ENCODE peak calls at places on chromosomes 16 and 17, in seven cellular contexts. S is activated CD4-positive, alpha-beta T cell treated with anti-CD3 and anti-CD28 coated beads, Interleukin-2, amount 50 U/mL, for 1 hour; I is WERI-Rb-1; J is K562; L is thoracic aorta; Y is endothelial cell; U is CD8-positive, alpha-beta T cell. E is an unnamed sample.

GRCh38 chr17:49850772-49851386 is 3.0 kb upstream of the TAC4 start:
- DNase-seq in S (no peak), I (no peak), J (no peak), L (no peak), Y (peak; percentile 37), U (peak; percentile 55), E (no peak)

GRCh38 chr16:88700636-88701482 is 5.3 kb downstream of the RNF166 start:
- DNase-seq in S (peak; percentile 95), I (no peak), J (peak; percentile 77), L (peak; percentile 67), Y (peak; percentile 76), U (peak; percentile 98), E (peak; percentile 91)

GRCh38 chr16:77993586-77993985 is 28.8 kb upstream of the CLEC3A start:
- DNase-seq in S (no peak), I (peak; percentile 41), J (no peak), L (no peak), Y (no peak), U (no peak), E (no peak)

GRCh38 chr16:50126183-50126582 is 26.9 kb upstream of the TENT4B start:
- DNase-seq in S (no peak), I (no peak), J (no peak), L (no peak), Y (no peak), U (no peak), E (no peak)

GRCh38 chr16:19781196-19781595 is 63.1 kb downstream of the IQCK start:
- DNase-seq in S (no peak), I (no peak), J (no peak), L (no peak), Y (no peak), U (no peak), E (no peak)

GRCh38 chr17:72681844-72682243 is 410.6 kb downstream of the SLC39A11 start:
- DNase-seq in S (no peak), I (no peak), J (no peak), L (no peak), Y (no peak), U (no peak), E (no peak)

GRCh38 chr16:28905800-28906372 is 19.2 kb downstream of the RABEP2 start:
- DNase-seq in S (no peak), I (no peak), J (no peak), L (no peak), Y (no peak), U (no peak), E (no peak)

GRCh38 chr17:68821860-68822693 is 133.1 kb downstream of the ABCA8 start:
- DNase-seq in S (no peak), I (peak; percentile 62), J (no peak), L (no peak), Y (no peak), U (no peak), E (no peak)

GRCh38 chr16:6558133-6558532 is 774.5 kb upstream of the RBFOX1 start:
- DNase-seq in S (no peak), I (no peak), J (no peak), L (no peak), Y (no peak), U (no peak), E (no peak)

GRCh38 chr17:81251091-81251942 is 12.2 kb downstream of the NDUFAF8 start:
- DNase-seq in S (no peak), I (peak; percentile 55), J (no peak), L (no peak), Y (no peak), U (no peak), E (peak; percentile 33)

GRCh38 chr17:29682054-29682453 is 59.3 kb upstream of the CORO6 start:
- DNase-seq in S (no peak), I (no peak), J (no peak), L (no peak), Y (no peak), U (no peak), E (no peak)

GRCh38 chr17:64424318-64424717 is 24.6 kb upstream of the MILR1 start:
- DNase-seq in S (no peak), I (no peak), J (no peak), L (no peak), Y (no peak), U (no peak), E (no peak)

GRCh38 chr16:56891685-56892084 is 26.7 kb downstream of the SLC12A3 start:
- DNase-seq in S (no peak), I (no peak), J (no peak), L (no peak), Y (no peak), U (no peak), E (no peak)

GRCh38 chr17:83142619-83143018 is 63.2 kb downstream of the METRNL start:
- DNase-seq in S (no peak), I (no peak), J (no peak), L (no peak), Y (no peak), U (no peak), E (no peak)

GRCh38 chr16:17431012-17431411 is 39.7 kb downstream of the XYLT1 start:
- DNase-seq in S (no peak), I (no peak), J (no peak), L (no peak), Y (no peak), U (no peak), E (no peak)

GRCh38 chr16:8096211-8096610 is 494.1 kb downstream of the TMEM114 start:
- DNase-seq in S (no peak), I (peak; percentile 38), J (no peak), L (no peak), Y (no peak), U (no peak), E (no peak)

GRCh38 chr17:3796822-3797170 is 4.2 kb downstream of the ITGAE start:
- DNase-seq in S (peak; percentile 19), I (no peak), J (no peak), L (no peak), Y (no peak), U (no peak), E (no peak)

GRCh38 chr16:88356727-88357199 is 26.0 kb upstream of the ZNF469 start:
- DNase-seq in S (no peak), I (no peak), J (no peak), L (no peak), Y (no peak), U (no peak), E (no peak)

GRCh38 chr16:48558269-48558915 is 51.6 kb downstream of the N4BP1 start:
- DNase-seq in S (no peak), I (no peak), J (no peak), L (no peak), Y (no peak), U (no peak), E (no peak)

GRCh38 chr16:87407511-87408112 is 15.5 kb downstream of the MAP1LC3B start:
- DNase-seq in S (no peak), I (no peak), J (no peak), L (no peak), Y (no peak), U (no peak), E (no peak)

GRCh38 chr17:29151567-29151966 is 28.6 kb downstream of the MYO18A start:
- DNase-seq in S (no peak), I (no peak), J (no peak), L (no peak), Y (no peak), U (no peak), E (no peak)

GRCh38 chr17:14201087-14201486 is 35.6 kb downstream of the CDRT15 start:
- DNase-seq in S (peak; percentile 43), I (no peak), J (no peak), L (no peak), Y (no peak), U (peak; percentile 72), E (no peak)

GRCh38 chr17:69431835-69432234 is 17.3 kb downstream of the MAP2K6 start:
- DNase-seq in S (no peak), I (peak; percentile 54), J (no peak), L (no peak), Y (no peak), U (no peak), E (no peak)

GRCh38 chr17:64155751-64156544 is 26.0 kb upstream of the ERN1 start:
- DNase-seq in S (no peak), I (no peak), J (no peak), L (no peak), Y (no peak), U (no peak), E (peak; percentile 85)

GRCh38 chr16:734981-735881 is 5.6 kb downstream of the CIAO3 start:
- DNase-seq in S (no peak), I (no peak), J (no peak), L (no peak), Y (no peak), U (no peak), E (no peak)

GRCh38 chr17:32461498-32461852 is 17.2 kb downstream of the PSMD11 start:
- DNase-seq in S (no peak), I (no peak), J (no peak), L (no peak), Y (no peak), U (no peak), E (no peak)

GRCh38 chr17:55149485-55149884 is 115.3 kb upstream of the HLF start:
- DNase-seq in S (no peak), I (no peak), J (no peak), L (no peak), Y (no peak), U (no peak), E (no peak)